ENCODE peak calls at places on chromosomes 11 and 22, in four cellular contexts. One of them, this sample, is unnamed.

GRCh38 chr11:58574851-58575250 is 805 bp downstream of the LPXN start:
- DNase-seq in fibroblast of pulmonary artery: peak; percentile 29
- DNase-seq in renal cortical epithelial cell: peak; percentile 83
- DNase-seq in A673: no peak
- DNase-seq in this sample: peak; percentile 12

GRCh38 chr22:45515678-45516077 is 13.0 kb downstream of the FBLN1 start:
- DNase-seq in fibroblast of pulmonary artery: no peak
- DNase-seq in renal cortical epithelial cell: no peak
- DNase-seq in A673: no peak
- DNase-seq in this sample: no peak

GRCh38 chr11:115676206-115676605 is 172.0 kb upstream of the CADM1 start:
- DNase-seq in fibroblast of pulmonary artery: no peak
- DNase-seq in renal cortical epithelial cell: no peak
- DNase-seq in A673: no peak
- DNase-seq in this sample: no peak

GRCh38 chr11:75900848-75901247 is 85.8 kb downstream of the UVRAG start:
- DNase-seq in fibroblast of pulmonary artery: no peak
- DNase-seq in renal cortical epithelial cell: no peak
- DNase-seq in A673: no peak
- DNase-seq in this sample: no peak

GRCh38 chr11:70029115-70029830 is 48.8 kb upstream of the ANO1 start:
- DNase-seq in fibroblast of pulmonary artery: no peak
- DNase-seq in renal cortical epithelial cell: no peak
- DNase-seq in A673: no peak
- DNase-seq in this sample: peak; percentile 6

GRCh38 chr11:8541448-8541847 is 52.6 kb downstream of the STK33 start:
- DNase-seq in fibroblast of pulmonary artery: no peak
- DNase-seq in renal cortical epithelial cell: no peak
- DNase-seq in A673: no peak
- DNase-seq in this sample: no peak

GRCh38 chr22:38957046-38957770 is at the start of gene APOBEC3A:
- DNase-seq in fibroblast of pulmonary artery: no peak
- DNase-seq in renal cortical epithelial cell: peak; percentile 23
- DNase-seq in A673: no peak
- DNase-seq in this sample: no peak

GRCh38 chr22:23688121-23688520 is 2.7 kb upstream of the RGL4 start:
- DNase-seq in fibroblast of pulmonary artery: no peak
- DNase-seq in renal cortical epithelial cell: no peak
- DNase-seq in A673: no peak
- DNase-seq in this sample: no peak

GRCh38 chr11:45252134-45252856 is 33.8 kb downstream of the SYT13 start:
- DNase-seq in fibroblast of pulmonary artery: peak; percentile 20
- DNase-seq in renal cortical epithelial cell: peak; percentile 60
- DNase-seq in A673: peak; percentile 67
- DNase-seq in this sample: no peak

GRCh38 chr11:70647188-70648166 is 249.1 kb downstream of the CTTN start:
- DNase-seq in fibroblast of pulmonary artery: no peak
- DNase-seq in renal cortical epithelial cell: no peak
- DNase-seq in A673: no peak
- DNase-seq in this sample: no peak

GRCh38 chr11:44531116-44531504 is 34.4 kb upstream of the CD82 start:
- DNase-seq in fibroblast of pulmonary artery: no peak
- DNase-seq in renal cortical epithelial cell: no peak
- DNase-seq in A673: no peak
- DNase-seq in this sample: no peak

GRCh38 chr11:48307760-48308386 is 1.9 kb downstream of the OR4S1 start:
- DNase-seq in fibroblast of pulmonary artery: peak; percentile 59
- DNase-seq in renal cortical epithelial cell: peak; percentile 42
- DNase-seq in A673: peak; percentile 91
- DNase-seq in this sample: peak; percentile 35

GRCh38 chr22:43988116-43988817 is 33.0 kb downstream of the SAMM50 start:
- DNase-seq in fibroblast of pulmonary artery: no peak
- DNase-seq in renal cortical epithelial cell: no peak
- DNase-seq in A673: no peak
- DNase-seq in this sample: no peak

GRCh38 chr11:67435031-67435726 is 2.3 kb downstream of the PTPRCAP start:
- DNase-seq in fibroblast of pulmonary artery: no peak
- DNase-seq in renal cortical epithelial cell: no peak
- DNase-seq in A673: no peak
- DNase-seq in this sample: no peak

GRCh38 chr22:49900441-49901230 is 17.6 kb downstream of the ALG12 start:
- DNase-seq in fibroblast of pulmonary artery: no peak
- DNase-seq in renal cortical epithelial cell: no peak
- DNase-seq in A673: no peak
- DNase-seq in this sample: no peak

GRCh38 chr22:39478461-39478860 is 21.6 kb downstream of the MGAT3 start:
- DNase-seq in fibroblast of pulmonary artery: no peak
- DNase-seq in renal cortical epithelial cell: no peak
- DNase-seq in A673: no peak
- DNase-seq in this sample: no peak

GRCh38 chr11:35859311-35859710 is 84.6 kb upstream of the LDLRAD3 start:
- DNase-seq in fibroblast of pulmonary artery: peak; percentile 63
- DNase-seq in renal cortical epithelial cell: no peak
- DNase-seq in A673: peak; percentile 25
- DNase-seq in this sample: peak; percentile 61

GRCh38 chr11:20112291-20113146 is 47.8 kb downstream of the DBX1 start:
- DNase-seq in fibroblast of pulmonary artery: peak; percentile 94
- DNase-seq in renal cortical epithelial cell: peak; percentile 97
- DNase-seq in A673: peak; percentile 53
- DNase-seq in this sample: peak; percentile 96

GRCh38 chr11:116537121-116537520 is 235.7 kb downstream of the BUD13 start:
- DNase-seq in fibroblast of pulmonary artery: no peak
- DNase-seq in renal cortical epithelial cell: no peak
- DNase-seq in A673: no peak
- DNase-seq in this sample: no peak

GRCh38 chr11:46948378-46949131 is 12.0 kb downstream of the CSTPP1 start:
- DNase-seq in fibroblast of pulmonary artery: peak; percentile 78
- DNase-seq in renal cortical epithelial cell: peak; percentile 77
- DNase-seq in A673: peak; percentile 52
- DNase-seq in this sample: peak; percentile 11

GRCh38 chr11:103413266-103413888 is 304.2 kb downstream of the DYNC2H1 start:
- DNase-seq in fibroblast of pulmonary artery: no peak
- DNase-seq in renal cortical epithelial cell: no peak
- DNase-seq in A673: no peak
- DNase-seq in this sample: no peak

GRCh38 chr22:43230983-43231723 is 44.2 kb upstream of the TTLL12 start:
- DNase-seq in fibroblast of pulmonary artery: peak; percentile 51
- DNase-seq in renal cortical epithelial cell: peak; percentile 9
- DNase-seq in A673: peak; percentile 71
- DNase-seq in this sample: peak; percentile 51

GRCh38 chr22:20205964-20206708 is 55.3 kb upstream of the CCDC188 start:
- DNase-seq in fibroblast of pulmonary artery: peak; percentile 75
- DNase-seq in renal cortical epithelial cell: peak; percentile 32
- DNase-seq in A673: peak; percentile 74
- DNase-seq in this sample: peak; percentile 54

GRCh38 chr11:27718346-27718852 is 18.1 kb upstream of the BDNF start:
- DNase-seq in fibroblast of pulmonary artery: peak; percentile 86
- DNase-seq in renal cortical epithelial cell: peak; percentile 82
- DNase-seq in A673: peak; percentile 75
- DNase-seq in this sample: peak; percentile 83

GRCh38 chr22:27996529-27996925 is 77.5 kb upstream of the PITPNB start:
- DNase-seq in fibroblast of pulmonary artery: no peak
- DNase-seq in renal cortical epithelial cell: no peak
- DNase-seq in A673: no peak
- DNase-seq in this sample: no peak

GRCh38 chr11:119722281-119722794 is 6.7 kb downstream of the NECTIN1 start:
- DNase-seq in fibroblast of pulmonary artery: no peak
- DNase-seq in renal cortical epithelial cell: no peak
- DNase-seq in A673: no peak
- DNase-seq in this sample: no peak

GRCh38 chr22:19970479-19971275 is 29.1 kb upstream of the TXNRD2 start:
- DNase-seq in fibroblast of pulmonary artery: peak; percentile 64
- DNase-seq in renal cortical epithelial cell: peak; percentile 22
- DNase-seq in A673: peak; percentile 75
- DNase-seq in this sample: no peak